ENCODE peak calls at places on chromosomes 12 and 14, in ten cellular contexts. I, S, G, R, H, P, L, J, X and T are unnamed samples.

GRCh38 chr12:46364777-46365580 is 7.6 kb downstream of the SLC38A2 start:
- DNase-seq in X (no peak), R (no peak), P (no peak), S (peak; percentile 72), J (no peak), H (peak; percentile 68), G (no peak), I (no peak), L (peak; percentile 53), T (no peak)

GRCh38 chr12:130951636-130952035 is 2.1 kb upstream of the ADGRD1 start:
- DNase-seq in H (no peak), S (no peak), L (no peak), P (no peak), X (no peak), J (no peak), G (no peak), I (no peak), R (no peak), T (no peak)

GRCh38 chr14:60266021-60266937 is 17.3 kb downstream of the PPM1A start:
- DNase-seq in P (no peak), X (no peak), G (no peak), S (no peak), I (no peak), R (peak; percentile 18), L (no peak), J (no peak), H (no peak), T (no peak)

GRCh38 chr14:81416233-81416927 is 16.3 kb upstream of the STON2 start:
- DNase-seq in P (no peak), L (no peak), I (no peak), G (no peak), R (no peak), H (no peak), X (no peak), S (no peak), J (no peak), T (no peak)

GRCh38 chr12:118821386-118821928 is 159.9 kb upstream of the SRRM4 start:
- DNase-seq in H (no peak), X (no peak), R (peak; percentile 11), I (no peak), G (no peak), L (no peak), S (no peak), J (no peak), P (no peak), T (no peak)

GRCh38 chr14:103312006-103312635 is 21.9 kb upstream of the EIF5 start:
- DNase-seq in X (no peak), J (peak; percentile 44), R (no peak), H (no peak), S (no peak), I (no peak), L (no peak), P (no peak), G (no peak), T (no peak)

GRCh38 chr14:48023881-48024280 is 348.5 kb upstream of the MDGA2 start:
- DNase-seq in X (no peak), G (no peak), I (no peak), J (no peak), L (no peak), R (no peak), H (no peak), P (no peak), S (no peak), T (no peak)

GRCh38 chr14:63852271-63852816 is 460 bp upstream of the SYNE2 start:
- DNase-seq in G (no peak), H (no peak), I (no peak), L (peak; percentile 29), R (no peak), X (peak; percentile 68), J (no peak), P (no peak), S (no peak), T (no peak)

GRCh38 chr12:108846320-108846719 is 11.1 kb downstream of the SSH1 start:
- DNase-seq in G (no peak), L (no peak), J (no peak), H (no peak), I (peak; percentile 72), R (no peak), S (peak; percentile 83), P (no peak), X (no peak), T (no peak)

GRCh38 chr12:4978737-4979136 is 64.9 kb upstream of the KCNA5 start:
- DNase-seq in J (no peak), G (no peak), R (no peak), I (no peak), X (no peak), H (no peak), L (no peak), S (no peak), P (no peak), T (no peak)

GRCh38 chr14:72847721-72848120 is 46.2 kb downstream of the DPF3 start:
- DNase-seq in H (no peak), R (no peak), P (no peak), J (no peak), L (peak; percentile 7), I (no peak), S (no peak), X (no peak), G (no peak), T (no peak)

GRCh38 chr14:87847216-87847615 is 145.8 kb downstream of the GALC start:
- DNase-seq in L (no peak), I (no peak), S (no peak), H (no peak), R (no peak), P (no peak), X (no peak), J (no peak), G (no peak), T (no peak)

GRCh38 chr14:36928432-36928831 is 244.0 kb downstream of the SLC25A21 start:
- DNase-seq in S (no peak), I (no peak), L (no peak), G (no peak), P (no peak), H (no peak), R (no peak), X (no peak), J (no peak), T (no peak)

GRCh38 chr14:21083565-21084325 is 13.6 kb downstream of the ARHGEF40 start:
- DNase-seq in L (no peak), G (no peak), S (no peak), P (no peak), I (no peak), X (peak; percentile 82), J (no peak), H (no peak), R (no peak), T (no peak)

GRCh38 chr12:84656705-84657104 is 255.9 kb downstream of the SLC6A15 start:
- DNase-seq in P (no peak), L (no peak), G (no peak), X (no peak), R (no peak), J (no peak), H (no peak), I (no peak), S (no peak), T (no peak)

DNA sequence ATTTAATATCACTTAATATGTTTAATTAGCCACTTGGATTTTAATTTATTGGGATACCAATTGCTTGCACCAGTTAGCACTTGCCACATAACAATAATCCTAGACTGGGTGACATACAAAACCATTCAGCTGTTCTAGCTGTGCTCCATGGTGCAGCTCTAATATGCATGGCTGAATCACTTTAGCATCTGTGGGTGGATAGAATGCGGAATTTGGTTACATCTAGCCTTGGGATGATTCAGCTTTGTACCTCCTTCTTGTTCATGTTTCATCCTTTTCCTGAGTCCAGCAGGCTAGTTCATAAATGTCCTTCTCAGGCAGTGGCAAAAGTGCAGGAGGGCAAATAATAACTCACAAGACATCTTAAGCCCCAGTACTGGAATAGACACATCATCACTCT is 1263.0 kb downstream of the LRFN5 start:
- DNase-seq in S (no peak), J (no peak), P (no peak), X (no peak), G (no peak), I (no peak), L (no peak), H (no peak), R (no peak), T (no peak)
- H3K4me1 ChIP-seq in S (no peaks in the 10 kb centered on the region), J (no peaks in the 10 kb centered on the region), P (no peaks in the 10 kb centered on the region), X (no peaks in the 10 kb centered on the region), G (no peaks in the 10 kb centered on the region), I (no peaks in the 10 kb centered on the region), L (no peaks in the 10 kb centered on the region), H (no peaks in the 10 kb centered on the region), R (no peaks in the 10 kb centered on the region), T (no peaks in the 10 kb centered on the region)

DNA sequence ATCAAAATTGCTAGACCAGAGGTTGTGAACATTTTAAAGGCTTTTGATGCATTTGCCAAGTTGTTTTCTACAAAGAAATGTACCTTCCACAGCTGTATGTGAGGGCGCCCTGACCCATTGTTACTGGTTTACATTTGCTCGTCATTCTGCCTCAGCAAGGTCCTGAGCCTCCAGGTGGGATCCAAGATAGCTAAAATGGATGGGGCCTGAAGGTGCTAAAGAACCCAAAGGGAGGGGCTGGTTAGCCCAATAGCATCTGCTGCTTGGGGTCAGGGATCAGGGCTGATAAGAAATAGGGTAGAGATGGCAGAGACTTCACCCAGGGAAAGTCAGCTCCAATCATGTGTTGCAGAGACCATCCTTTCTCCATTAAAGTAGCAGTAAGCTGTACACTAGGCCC is 43.1 kb downstream of the GALNT16 start:
- DNase-seq in S (no peak), J (no peak), G (no peak), L (no peak), P (no peak), H (peak; percentile 15), X (no peak), I (no peak), R (no peak), T (no peak)
- TF ChIP-seq CTCF in S (no peak), J (no peak), G (no peak), L (no peak), P (no peak), H (no peak), X (no peak), I (no peak), R (no peak), T (no peak)

DNA sequence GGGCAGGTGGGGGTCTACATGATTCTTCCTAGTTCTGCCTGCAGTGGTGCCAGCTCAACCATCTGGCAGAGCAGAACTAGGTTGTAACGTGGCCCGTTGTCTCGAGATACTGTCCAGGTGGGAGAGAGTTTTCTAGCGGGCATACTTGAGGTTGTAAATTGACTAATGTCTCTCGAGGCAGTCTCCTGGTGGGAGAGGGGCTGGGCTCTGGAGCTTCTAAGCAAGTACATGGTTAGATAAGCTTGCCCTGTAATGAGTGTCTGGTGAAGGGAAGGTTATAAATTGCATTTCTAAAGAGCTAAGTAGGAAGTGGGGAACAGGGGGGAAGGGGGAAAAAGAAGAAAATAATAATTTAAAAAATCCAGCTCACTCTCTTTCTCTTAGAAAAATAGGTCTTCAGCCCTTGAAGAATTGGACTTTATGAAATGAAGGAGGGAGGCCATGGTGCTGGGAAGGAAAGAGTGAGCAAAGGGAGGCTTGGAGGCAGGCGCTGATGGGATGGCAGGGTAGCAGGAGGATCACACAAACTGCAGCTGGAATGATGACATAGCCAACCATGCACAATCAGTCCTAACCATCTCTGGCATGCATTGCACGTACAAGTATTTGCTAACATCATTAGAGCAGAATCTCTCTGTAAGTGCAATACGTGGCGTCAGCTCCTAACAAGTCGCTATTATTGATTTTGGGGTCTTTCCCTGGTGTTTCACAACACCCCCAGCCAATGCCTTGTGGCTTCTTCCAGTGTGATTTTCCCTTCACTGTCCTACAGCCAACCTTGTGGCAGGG is 18.3 kb downstream of the BDKRB1 start:
- DNase-seq in R (no peak), I (no peak), S (no peak), P (no peak), J (no peak), X (no peak), G (no peak), L (no peak), H (no peak), T (no peak)
- H3K27ac ChIP-seq in R (no peak overlapping the region), I (no peak overlapping the region), S (no peak overlapping the region), P (no peak overlapping the region), J (no peak overlapping the region), X (peak overlapping the region; percentile 89), G (no peak overlapping the region), L (peak overlapping the region; percentile 69), H (no peak overlapping the region), T (no peak overlapping the region)

GRCh38 chr14:100263141-100263540 is 24.2 kb downstream of the YY1 start:
- DNase-seq in P (no peak), L (no peak), G (no peak), J (no peak), I (no peak), S (no peak), H (no peak), X (peak; percentile 85), R (no peak), T (no peak)
- H3K4me1 ChIP-seq in P (no peaks in the 10 kb centered on the region), L (no peaks in the 10 kb centered on the region), G (no peaks in the 10 kb centered on the region), J (peaks cover 45% of the 10 kb centered on the region), I (peaks cover 53% of the 10 kb centered on the region), S (peaks cover 32% of the 10 kb centered on the region), H (no peaks in the 10 kb centered on the region), X (peaks cover 19% of the 10 kb centered on the region), R (no peaks in the 10 kb centered on the region), T (peaks cover 44% of the 10 kb centered on the region)